ENCODE peak calls at places on chromosomes 1 and 21, in ten cellular contexts. R is hepatocyte, D is lung, K is AG04450, I is small intestine, P is PC-3, H is tibial artery, A is pancreas, U is ascending aorta, Q is A673. L is an unnamed sample.

GRCh38 chr1:167573035-167573434 is 19.5 kb upstream of the CREG1 start:
- DNase-seq in R (no peak), D (no peak), K (no peak), I (no peak), P (no peak), H (no peak), A (no peak), U (no peak), Q (no peak), L (no peak)

GRCh38 chr1:171742577-171742922 is 685 bp upstream of the VAMP4 start:
- DNase-seq in R (peak; percentile 55), D (peak; percentile 49), K (no peak), I (no peak), P (peak; percentile 85), H (peak; percentile 82), A (peak; percentile 29), U (peak; percentile 79), Q (peak; percentile 43), L (peak; percentile 10)

GRCh38 chr1:109659997-109660755 is 4.3 kb downstream of the GSTM4 start:
- DNase-seq in R (no peak), D (peak; percentile 25), K (no peak), I (no peak), P (no peak), H (peak; percentile 53), A (peak; percentile 83), U (no peak), Q (peak; percentile 1), L (no peak)

GRCh38 chr1:86567936-86568335 is 21.1 kb downstream of the CLCA4 start:
- DNase-seq in R (no peak), D (no peak), K (no peak), I (peak; percentile 86), P (no peak), H (no peak), A (no peak), U (no peak), Q (no peak), L (no peak)

GRCh38 chr1:48202030-48202752 is 20.3 kb upstream of the SLC5A9 start:
- DNase-seq in R (peak; percentile 84), D (peak; percentile 74), K (peak; percentile 53), I (peak; percentile 72), P (peak; percentile 72), H (peak; percentile 80), A (peak; percentile 45), U (peak; percentile 78), Q (peak; percentile 72), L (no peak)

GRCh38 chr1:38992450-38993111 is 1.5 kb downstream of the AKIRIN1 start:
- DNase-seq in R (peak; percentile 31), D (no peak), K (no peak), I (peak; percentile 22), P (no peak), H (no peak), A (no peak), U (no peak), Q (no peak), L (no peak)

GRCh38 chr1:943545-944340 is 15.3 kb downstream of the NOC2L start:
- DNase-seq in R (no peak), D (no peak), K (no peak), I (no peak), P (no peak), H (no peak), A (no peak), U (no peak), Q (no peak), L (no peak)

GRCh38 chr21:31879251-31879650 is 6.4 kb downstream of the HUNK start:
- DNase-seq in R (no peak), D (no peak), K (no peak), I (peak; percentile 28), P (no peak), H (no peak), A (no peak), U (no peak), Q (no peak), L (peak; percentile 8)

GRCh38 chr1:226731257-226731893 is 7.7 kb downstream of the ITPKB start:
- DNase-seq in R (no peak), D (no peak), K (no peak), I (no peak), P (no peak), H (no peak), A (no peak), U (no peak), Q (no peak), L (no peak)

GRCh38 chr1:226728448-226728847 is 10.6 kb downstream of the ITPKB start:
- DNase-seq in R (no peak), D (no peak), K (no peak), I (no peak), P (no peak), H (no peak), A (no peak), U (no peak), Q (no peak), L (no peak)

GRCh38 chr1:226730826-226731225 is 8.3 kb downstream of the ITPKB start:
- DNase-seq in R (no peak), D (no peak), K (no peak), I (no peak), P (no peak), H (no peak), A (no peak), U (no peak), Q (no peak), L (no peak)

GRCh38 chr1:226732856-226733291 is 6.2 kb downstream of the ITPKB start:
- DNase-seq in R (no peak), D (no peak), K (no peak), I (no peak), P (no peak), H (no peak), A (no peak), U (no peak), Q (no peak), L (no peak)

GRCh38 chr1:226730064-226730463 is 9.0 kb downstream of the ITPKB start:
- DNase-seq in R (no peak), D (no peak), K (no peak), I (no peak), P (no peak), H (no peak), A (no peak), U (no peak), Q (no peak), L (no peak)
- H3K27ac ChIP-seq in R (no peak overlapping the region), D (no peak overlapping the region), K (no peak overlapping the region), I (no peak overlapping the region), P (no peak overlapping the region), H (no peak overlapping the region), A (no peak overlapping the region), U (no peak overlapping the region), Q (no peak overlapping the region), L (peak overlapping the region; percentile 29)

DNA sequence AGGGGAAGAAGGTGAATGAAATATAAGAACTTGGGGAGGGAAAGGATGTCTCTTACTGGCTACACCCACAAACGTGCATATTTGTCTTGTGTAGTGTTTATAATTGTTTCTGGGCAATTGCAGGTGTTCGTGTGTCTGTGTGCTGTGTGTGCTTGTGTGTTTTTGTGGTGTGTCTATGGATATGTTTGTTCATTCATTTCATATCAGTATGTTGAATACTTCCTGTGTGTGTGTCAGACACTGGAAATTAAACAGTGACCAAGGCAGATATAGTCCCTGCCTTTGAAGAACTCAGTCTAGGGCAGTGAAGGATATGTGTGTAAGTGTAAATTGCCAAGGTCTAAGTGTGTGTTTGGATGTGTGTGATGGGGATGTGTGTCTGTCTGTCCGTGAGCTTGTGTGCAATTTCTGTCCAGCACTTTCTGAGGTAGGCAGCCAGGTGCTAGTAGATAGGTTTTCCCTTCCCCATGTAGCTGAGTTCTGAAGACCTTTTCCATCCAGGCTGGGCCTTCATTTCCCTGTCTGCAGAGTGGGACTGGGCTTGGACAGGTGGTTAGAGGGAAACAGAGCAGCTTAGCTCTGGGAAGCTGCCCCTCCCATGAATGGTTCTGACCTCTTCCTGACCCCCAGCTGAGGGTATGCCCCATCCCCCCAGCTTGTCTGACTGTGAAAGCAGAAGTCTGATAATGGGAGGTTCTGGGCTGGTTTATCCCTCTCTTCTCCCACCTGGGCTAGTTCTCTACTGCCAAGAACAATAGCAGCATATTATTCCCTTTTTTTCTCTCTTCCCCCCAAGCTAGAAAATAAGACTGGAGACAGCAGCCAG is 3.8 kb downstream of the AGO1 start:
- DNase-seq in R (peak; percentile 22), D (no peak), K (no peak), I (peak; percentile 41), P (no peak), H (no peak), A (no peak), U (no peak), Q (no peak), L (no peak)
- H3K27ac ChIP-seq in R (peak overlapping the region; percentile 69), D (no peak overlapping the region), K (no peak overlapping the region), I (peak overlapping the region; percentile 61), P (no peak overlapping the region), H (no peak overlapping the region), A (no peak overlapping the region), U (peak overlapping the region; percentile 45), Q (peak overlapping the region; percentile 59), L (no peak overlapping the region)

GRCh38 chr1:29673669-29674624 is 437.6 kb downstream of the PTPRU start:
- DNase-seq in R (no peak), D (peak; percentile 11), K (no peak), I (no peak), P (peak; percentile 27), H (peak; percentile 11), A (no peak), U (peak; percentile 52), Q (no peak), L (no peak)

GRCh38 chr1:29671957-29672356 is 435.6 kb downstream of the PTPRU start:
- DNase-seq in R (no peak), D (peak; percentile 7), K (no peak), I (no peak), P (no peak), H (peak; percentile 24), A (no peak), U (peak; percentile 46), Q (no peak), L (no peak)

GRCh38 chr1:29672955-29673507 is 436.7 kb downstream of the PTPRU start:
- DNase-seq in R (no peak), D (peak; percentile 13), K (no peak), I (no peak), P (no peak), H (peak; percentile 35), A (no peak), U (peak; percentile 44), Q (no peak), L (no peak)

GRCh38 chr1:29671446-29671845 is 435.1 kb downstream of the PTPRU start:
- DNase-seq in R (no peak), D (peak; percentile 21), K (no peak), I (no peak), P (no peak), H (peak; percentile 50), A (no peak), U (peak; percentile 35), Q (no peak), L (no peak)

DNA sequence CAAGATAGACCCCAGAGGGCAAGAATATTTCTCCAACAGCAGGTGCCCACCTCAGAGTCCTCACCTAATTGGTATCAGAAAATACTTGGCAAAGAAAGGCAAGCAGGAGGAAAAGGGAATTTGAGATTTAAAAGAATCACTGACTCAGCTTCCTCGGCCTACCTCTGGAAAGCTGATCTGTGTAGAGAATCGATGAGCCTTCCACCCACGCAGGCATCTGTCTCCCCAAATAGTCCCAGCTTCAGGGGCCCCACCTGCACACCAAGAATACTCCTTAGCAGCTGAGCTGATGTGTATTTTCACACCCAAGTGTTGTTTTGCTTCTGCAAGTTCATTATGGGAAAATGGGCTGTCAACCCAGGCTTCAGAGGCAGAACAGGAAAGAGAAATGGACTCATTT is 436.1 kb downstream of the PTPRU start:
- DNase-seq in R (no peak), D (peak; percentile 5), K (no peak), I (no peak), P (no peak), H (peak; percentile 12), A (no peak), U (peak; percentile 5), Q (no peak), L (no peak)
- H3K27ac ChIP-seq in R (no peak overlapping the region), D (no peak overlapping the region), K (no peak overlapping the region), I (no peak overlapping the region), P (no peak overlapping the region), H (no peak overlapping the region), A (no peak overlapping the region), U (no peak overlapping the region), Q (no peak overlapping the region), L (no peak overlapping the region)

DNA sequence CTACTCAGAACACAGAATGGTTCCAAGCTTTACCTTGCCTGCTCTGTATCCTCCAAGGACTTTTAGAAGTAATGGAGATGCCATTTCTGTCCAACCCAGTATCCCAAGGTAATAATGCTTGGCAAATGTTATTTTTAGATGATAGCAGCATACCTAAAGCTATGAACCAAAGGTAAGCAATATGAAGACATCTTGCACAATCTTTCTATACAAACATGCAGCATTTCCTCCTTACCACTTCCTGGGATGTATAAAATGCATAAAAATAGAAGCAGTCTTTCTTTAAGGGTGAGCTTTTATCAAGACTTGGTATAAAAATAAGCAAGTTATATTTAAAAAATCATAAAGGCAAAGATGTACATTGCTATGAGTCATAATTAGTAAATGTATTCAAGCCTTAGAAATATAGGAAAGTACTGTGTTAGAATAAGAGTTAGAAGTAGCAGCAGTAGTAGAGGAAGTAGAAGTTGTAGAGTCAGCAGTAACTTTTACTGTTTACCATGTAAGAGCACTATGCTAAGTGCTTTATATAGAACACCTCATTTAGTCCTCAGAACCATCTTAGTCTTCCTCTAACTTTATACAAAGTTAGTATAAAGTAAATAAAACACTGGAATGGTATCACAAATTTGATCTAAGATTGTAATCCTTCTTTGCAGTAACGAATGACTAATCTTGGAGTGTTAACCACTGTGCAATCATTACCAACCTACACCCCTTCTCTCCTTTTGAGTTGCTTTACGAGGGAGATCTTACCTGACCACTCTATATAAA is 371.4 kb downstream of the VAV3 start:
- DNase-seq in R (no peak), D (no peak), K (no peak), I (no peak), P (peak; percentile 84), H (no peak), A (no peak), U (no peak), Q (no peak), L (no peak)
- H3K27ac ChIP-seq in R (peak overlapping the region; percentile 22), D (no peak overlapping the region), K (no peak overlapping the region), I (no peak overlapping the region), P (peak overlapping the region; percentile 95), H (no peak overlapping the region), A (no peak overlapping the region), U (no peak overlapping the region), Q (no peak overlapping the region), L (no peak overlapping the region)

L was measured in caudate nucleus.